ENCODE peak calls at places on chromosomes 2 and 18, in five cellular contexts. L is neural crest cell, C is fibroblast of lung, I is astrocyte of the spinal cord, M is AG09309. R is an unnamed sample.

GRCh38 chr2:46471-47345 is at the start of gene FAM110C:
- DNase-seq in L (no peak), M (no peak), C (peak), I (peak), R (peak)

GRCh38 chr2:189204322-189204941 is 24.9 kb upstream of the COL5A2 start:
- DNase-seq in I (peak), C (peak), L (no peak), M (no peak), R (no peak)

GRCh38 chr2:76985387-76986136 is 536.6 kb downstream of the LRRTM4 start:
- DNase-seq in M (no peak), C (no peak), I (no peak), L (no peak), R (no peak)

GRCh38 chr2:11239718-11240462 is 84.6 kb downstream of the SLC66A3 start:
- DNase-seq in C (no peak), L (no peak), I (no peak), M (no peak), R (no peak)

GRCh38 chr18:12460874-12461273 is 53.1 kb downstream of the PRELID3A start:
- DNase-seq in L (no peak), I (peak), M (no peak), C (peak), R (no peak)

GRCh38 chr2:86225581-86225980 is 26.3 kb downstream of the MRPL35 start:
- DNase-seq in M (no peak), L (no peak), C (no peak), I (no peak), R (no peak)

GRCh38 chr2:114056294-114057143 is 166.6 kb downstream of the ACTR3 start:
- DNase-seq in M (no peak), L (no peak), I (no peak), C (no peak), R (no peak)

GRCh38 chr2:39530423-39530866 is 93.4 kb upstream of the MAP4K3 start:
- DNase-seq in L (no peak), C (peak), M (peak), I (peak), R (no peak)

GRCh38 chr18:5630766-5631413 is 87.1 kb upstream of the EPB41L3 start:
- DNase-seq in I (no peak), L (no peak), M (no peak), C (peak), R (no peak)

GRCh38 chr2:235238537-235238936 is 255.3 kb upstream of the AGAP1 start:
- DNase-seq in I (peak), C (peak), M (peak), L (no peak), R (no peak)

GRCh38 chr2:66030553-66030952 is 404.4 kb upstream of the MEIS1 start:
- DNase-seq in I (no peak), C (peak), L (no peak), M (no peak), R (no peak)
- TF ChIP-seq CTCF in I (no peak), C (no peak), L (peak), M (no peak), R (peak)

DNA sequence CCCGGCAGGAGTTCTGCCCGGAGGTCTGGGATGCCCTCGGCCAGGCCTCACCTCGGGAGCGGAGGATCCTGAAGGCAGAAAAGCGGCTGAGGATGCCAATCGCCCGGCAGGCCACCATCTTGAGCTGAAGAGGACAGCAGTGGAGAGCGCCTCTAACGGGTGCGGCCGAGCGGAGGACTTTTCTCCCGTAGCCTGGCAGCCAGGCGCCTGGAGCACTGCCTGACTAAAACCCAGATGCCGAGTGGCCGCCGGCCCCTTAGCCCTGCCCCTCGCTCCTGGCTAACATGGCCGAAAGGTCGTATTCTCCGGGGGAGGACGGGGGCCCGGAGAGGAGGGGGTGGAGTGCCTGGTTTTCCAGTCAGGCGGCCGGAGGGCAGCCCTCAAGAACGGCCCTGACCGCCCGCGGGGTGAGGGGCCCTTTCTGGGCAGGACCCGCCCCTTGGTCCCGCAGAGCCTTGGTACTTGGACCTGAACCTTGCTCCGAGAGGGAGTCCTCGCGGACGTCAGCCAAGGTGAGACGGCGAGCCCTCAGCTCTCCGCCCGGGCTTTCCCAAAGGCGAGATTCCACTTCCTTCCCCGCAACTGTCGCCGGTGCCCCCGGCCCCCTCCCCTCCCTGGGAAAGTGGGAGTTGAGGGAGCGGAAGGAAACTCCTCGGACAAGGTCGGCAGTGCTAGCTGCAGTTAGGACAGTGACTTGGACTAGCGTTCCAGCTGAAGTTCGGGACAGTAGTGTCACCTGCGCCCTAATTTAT is at the start of the genes HADHA and HADHB:
- DNase-seq in I (peak), L (peak), C (peak), M (peak), R (peak)
- TF ChIP-seq CTCF in I (peak), L (peak), C (peak), M (peak), R (peak)

GRCh38 chr2:125227843-125228392 is 1202.8 kb downstream of the CNTNAP5 start:
- DNase-seq in M (no peak), C (no peak), I (no peak), L (no peak), R (no peak)
- TF ChIP-seq CTCF in M (no peak), C (no peak), I (no peak), L (peak), R (peak)

DNA sequence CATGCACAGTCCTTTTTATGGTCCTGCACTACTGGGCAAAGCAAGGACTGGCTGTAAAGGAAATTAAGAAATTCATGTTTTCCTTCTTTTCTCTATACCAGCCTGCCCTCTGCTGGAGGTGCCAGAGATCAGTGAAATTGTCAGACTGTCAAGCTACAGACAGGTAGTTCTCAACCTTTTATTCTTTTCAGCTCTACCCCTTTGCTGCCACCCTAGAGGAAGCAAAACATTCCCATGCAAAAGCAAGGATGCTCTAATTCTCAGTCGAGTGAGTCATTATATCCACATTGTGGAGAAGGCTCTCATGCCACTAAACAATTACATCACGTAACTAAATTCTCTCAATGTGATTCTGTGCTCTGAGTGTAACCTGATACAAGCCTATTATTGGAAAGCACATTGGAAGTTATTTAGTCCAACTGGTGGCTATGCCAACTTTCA is 25.0 kb upstream of the RAPGEF4 start:
- DNase-seq in L (peak), I (peak), M (peak), C (peak), R (no peak)
- TF ChIP-seq CTCF in L (peak), I (peak), M (peak), C (peak), R (peak)

GRCh38 chr18:75635096-75635495 is 207.6 kb upstream of the SMIM21 start:
- DNase-seq in I (no peak), C (no peak), M (no peak), L (no peak), R (no peak)

GRCh38 chr18:75638597-75639467 is 211.3 kb upstream of the SMIM21 start:
- DNase-seq in L (peak), I (peak), C (peak), M (no peak), R (no peak)

GRCh38 chr18:75643083-75643482 is 215.6 kb upstream of the SMIM21 start:
- DNase-seq in L (no peak), C (no peak), M (no peak), I (no peak), R (no peak)

GRCh38 chr18:75639468-75639831 is 211.9 kb upstream of the SMIM21 start:
- DNase-seq in C (no peak), L (no peak), M (no peak), I (no peak), R (no peak)

GRCh38 chr18:75638223-75638596 is 210.7 kb upstream of the SMIM21 start:
- DNase-seq in M (no peak), L (no peak), I (peak), C (peak), R (no peak)
- TF ChIP-seq CTCF in M (peak), L (peak), I (peak), C (no peak), R (no peak)

DNA sequence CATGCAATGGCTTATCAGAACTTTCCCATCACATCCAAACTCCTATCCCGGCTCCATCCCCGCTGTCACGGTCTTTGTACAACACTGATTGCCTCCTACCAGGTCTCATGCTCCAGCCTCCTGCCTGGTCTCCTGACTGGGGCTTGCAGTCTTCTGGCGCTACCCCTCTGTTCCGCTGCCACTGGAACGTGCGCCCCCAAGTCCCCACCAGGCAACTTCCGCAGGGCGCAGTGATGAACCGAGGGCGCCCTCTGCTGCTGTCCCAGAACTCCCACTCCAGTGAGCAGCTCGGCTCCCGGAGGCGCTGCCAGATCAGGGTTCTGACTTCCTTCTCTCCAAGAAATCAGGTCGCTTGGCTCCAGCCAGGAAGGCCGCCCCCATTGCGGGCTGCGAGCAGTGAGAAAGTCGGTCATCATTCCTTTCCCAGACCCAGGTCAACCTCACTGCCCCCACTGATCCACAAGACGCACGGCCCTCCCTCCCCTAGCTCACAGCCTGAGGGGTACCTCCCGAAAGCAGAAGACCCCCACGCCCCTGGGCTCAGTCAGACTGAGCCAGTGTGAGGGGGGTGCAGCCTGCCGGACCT is 43.9 kb upstream of the RAB11FIP5 start:
- DNase-seq in C (peak), I (peak), L (peak), M (no peak), R (peak)
- TF ChIP-seq CTCF in C (peak), I (peak), L (peak), M (peak), R (peak)

DNA sequence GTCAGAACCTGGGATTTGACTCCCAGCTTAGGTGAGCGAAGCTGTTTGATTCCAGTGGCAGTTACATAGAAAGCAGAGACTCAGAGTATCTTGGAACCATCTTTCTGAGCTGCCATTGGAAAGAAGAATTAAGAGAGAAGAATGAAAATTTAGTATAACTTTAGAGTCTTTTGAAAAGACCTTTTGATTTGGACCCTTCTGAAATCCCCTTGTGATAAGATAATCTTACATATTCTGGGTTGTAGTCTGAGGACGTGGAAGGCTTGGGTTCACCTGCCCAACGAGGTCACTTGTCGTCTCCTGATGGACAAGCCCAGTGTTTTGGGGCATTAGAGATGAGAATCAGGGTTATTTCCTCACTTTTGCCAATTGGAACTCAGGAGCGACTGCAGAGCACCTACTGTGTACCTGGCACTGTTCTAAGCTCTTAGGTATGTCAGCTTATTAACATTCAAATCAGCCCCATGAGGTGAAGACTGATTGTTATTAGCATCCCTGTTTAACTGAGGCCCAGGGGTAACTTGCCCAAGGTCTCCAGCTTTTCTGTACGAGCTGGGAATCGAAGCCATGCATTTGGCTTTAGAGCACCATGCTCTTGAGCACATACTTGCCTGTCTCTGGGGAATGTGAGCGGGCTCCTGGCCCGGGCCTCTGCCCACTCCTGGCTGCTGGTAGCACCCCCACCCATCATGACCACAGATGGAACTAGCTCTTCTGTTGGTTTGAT is 2.9 kb downstream of the HK2 start:
- DNase-seq in I (no peak), L (no peak), M (no peak), C (no peak), R (no peak)
- TF ChIP-seq CTCF in I (no peak), L (peak), M (no peak), C (no peak), R (no peak)

GRCh38 chr18:23095463-23095862 is 39.8 kb upstream of the CABLES1 start:
- DNase-seq in L (no peak), C (no peak), I (no peak), M (no peak), R (no peak)
- TF ChIP-seq CTCF in L (no peak), C (no peak), I (no peak), M (no peak), R (no peak)

GRCh38 chr2:115084446-115084845 is 642.0 kb downstream of the DPP10 start:
- DNase-seq in I (no peak), C (no peak), M (no peak), L (no peak), R (no peak)
- TF ChIP-seq CTCF in I (no peak), C (no peak), M (no peak), L (no peak), R (no peak)